ENCODE peak calls at places on chromosome 17, in six cellular contexts. M, U, V, L, X and Y are unnamed samples.

GRCh38 chr17:48478224-48479013 is 48.4 kb upstream of the SKAP1 start:
- DNase-seq in U (no peak), L (no peak), M (peak; percentile 84), X (no peak), V (no peak), Y (no peak)

GRCh38 chr17:48457080-48457836 is 27.2 kb upstream of the SKAP1 start:
- DNase-seq in M (no peak), L (peak; percentile 64), U (no peak), V (peak; percentile 88), X (no peak), Y (peak; percentile 14)

GRCh38 chr17:53150101-53150698 is 672.5 kb upstream of the KIF2B start:
- DNase-seq in L (peak; percentile 9), X (no peak), U (no peak), V (no peak), M (no peak), Y (no peak)

GRCh38 chr17:29682987-29683386 is 60.3 kb upstream of the CORO6 start:
- DNase-seq in L (no peak), M (no peak), U (no peak), V (no peak), X (no peak), Y (no peak)

GRCh38 chr17:2484876-2485275 is 26.8 kb downstream of the METTL16 start:
- DNase-seq in M (no peak), U (no peak), V (no peak), L (peak; percentile 81), X (no peak), Y (no peak)

GRCh38 chr17:42266918-42267766 is 9.0 kb downstream of the STAT5B start:
- DNase-seq in M (no peak), L (peak; percentile 81), V (no peak), U (peak; percentile 78), X (no peak), Y (no peak)

GRCh38 chr17:15236281-15237105 is 28.6 kb downstream of the PMP22 start:
- DNase-seq in X (no peak), L (no peak), U (no peak), M (no peak), V (no peak), Y (no peak)

GRCh38 chr17:66570353-66571195 is 264.3 kb upstream of the CACNG5 start:
- DNase-seq in M (no peak), V (no peak), L (peak; percentile 22), X (no peak), U (no peak), Y (no peak)

GRCh38 chr17:71922439-71922838 is 198.4 kb upstream of the SOX9 start:
- DNase-seq in L (peak; percentile 69), M (peak; percentile 20), U (peak; percentile 62), X (no peak), V (no peak), Y (peak; percentile 26)

GRCh38 chr17:80063815-80064585 is 27.6 kb downstream of the CCDC40 start:
- DNase-seq in M (no peak), U (no peak), X (no peak), V (peak; percentile 87), L (peak; percentile 83), Y (no peak)

GRCh38 chr17:82091264-82092066 is 6.6 kb downstream of the FASN start:
- DNase-seq in V (peak; percentile 75), L (no peak), M (no peak), U (no peak), X (no peak), Y (no peak)

GRCh38 chr17:69064476-69064875 is 3.7 kb upstream of the ABCA9 start:
- DNase-seq in X (no peak), L (no peak), M (no peak), U (no peak), V (no peak), Y (no peak)

GRCh38 chr17:75209061-75209460 is 3.6 kb downstream of the NUP85 start:
- DNase-seq in L (no peak), X (no peak), M (no peak), U (no peak), V (no peak), Y (no peak)

GRCh38 chr17:15885770-15886169 is 59.2 kb upstream of the ADORA2B start:
- DNase-seq in M (no peak), U (no peak), L (no peak), X (no peak), V (no peak), Y (no peak)

GRCh38 chr17:2405247-2405926 is 4.5 kb upstream of the MNT start:
- DNase-seq in M (no peak), X (no peak), U (peak; percentile 81), V (no peak), L (peak; percentile 91), Y (peak; percentile 93)